ENCODE peak calls at places on chromosomes 6 and 20, in seven cellular contexts. J is adrenal gland, U is stomach, N is Karpas-422, M is A549, P is fibroblast of lung, H is right lobe of liver. C is an unnamed sample. For H3K4me1 and H3K9me3, the result is how much of the 10 kb centered on the place peaks cover.

GRCh38 chr6:134029495-134030455 is 22.6 kb downstream of the SLC2A12 start:
- DNase-seq in J (no peak), U (no peak), N (no peak), M (peak), P (peak), H (no peak), C (no peak)

GRCh38 chr20:61663521-61664425 is 401.9 kb downstream of the TAF4 start:
- DNase-seq in J (no peak), U (no peak), N (no peak), M (no peak), P (no peak), H (peak), C (no peak)

GRCh38 chr6:100862063-100862462 is 19.1 kb downstream of the ASCC3 start:
- DNase-seq in J (no peak), U (no peak), N (no peak), M (no peak), P (no peak), H (no peak), C (no peak)

GRCh38 chr6:73395875-73396274 is 1.2 kb downstream of the DDX43 start:
- DNase-seq in J (no peak), U (no peak), N (no peak), M (no peak), P (no peak), H (no peak), C (no peak)

GRCh38 chr20:1888796-1889463 is 6.3 kb upstream of the SIRPA start:
- DNase-seq in J (no peak), U (no peak), N (no peak), M (no peak), P (no peak), H (peak), C (no peak)

GRCh38 chr6:26156105-26156849 is 69.0 kb downstream of the HFE start:
- DNase-seq in J (peak), U (peak), N (peak), M (peak), P (peak), H (peak), C (peak)

GRCh38 chr6:53151676-53152075 is 3.0 kb upstream of the GCM1 start:
- DNase-seq in J (no peak), U (no peak), N (peak), M (no peak), P (no peak), H (no peak), C (no peak)

GRCh38 chr6:119351005-119351394 is 1.4 kb upstream of the MAN1A1 start:
- DNase-seq in J (no peak), U (no peak), N (peak), M (no peak), P (peak), H (no peak), C (no peak)

GRCh38 chr6:169215201-169215661 is 38.4 kb downstream of the THBS2 start:
- DNase-seq in J (no peak), U (no peak), N (no peak), M (no peak), P (peak), H (no peak), C (no peak)

DNA sequence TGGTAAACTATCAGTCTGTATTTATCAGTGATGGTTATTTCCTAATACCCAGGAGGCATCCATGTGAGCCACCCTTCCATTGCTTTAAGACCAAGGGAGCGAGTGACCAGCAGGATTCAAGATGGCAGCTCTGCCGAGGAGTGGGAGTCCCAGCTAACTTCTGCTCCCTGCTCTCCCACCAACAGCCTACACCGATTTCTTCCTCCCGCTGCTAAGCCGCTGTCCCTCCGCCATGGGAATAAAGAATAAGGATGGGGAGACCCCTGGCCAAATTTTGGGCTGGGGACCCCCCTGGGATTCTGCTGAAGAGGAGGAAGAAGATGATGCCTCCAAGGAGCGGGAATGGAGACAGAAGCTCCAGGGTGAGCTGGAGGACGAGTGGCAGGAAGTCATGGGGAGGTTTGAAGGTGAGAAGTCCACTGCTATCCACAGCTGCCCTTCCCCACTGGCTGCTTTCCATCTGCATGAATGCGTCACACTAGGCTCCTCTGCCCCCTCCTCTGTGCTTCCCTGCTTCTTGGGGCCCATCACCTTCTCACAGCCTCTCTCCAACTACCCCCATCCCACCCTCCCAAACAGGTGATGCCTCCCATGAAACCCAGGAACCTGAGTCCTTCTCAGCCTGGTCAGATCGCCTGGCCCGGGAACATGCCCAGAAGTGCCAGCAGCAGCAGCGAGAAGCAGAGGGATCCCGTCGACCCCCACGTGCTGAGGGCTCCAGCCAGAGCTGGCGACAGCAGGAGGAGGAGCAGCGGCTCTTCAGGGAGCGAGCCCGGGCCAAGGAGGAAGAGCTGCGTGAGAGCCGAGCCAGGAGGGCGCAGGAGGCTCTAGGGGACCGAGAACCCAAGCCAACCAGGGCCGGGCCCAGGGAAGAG is 10.3 kb downstream of the NFKBIL1 start:
- DNase-seq in J (no peak), U (no peak), N (peak), M (no peak), P (no peak), H (no peak), C (no peak)
- H3K27ac ChIP-seq in J (peak), U (peak), N (peak), M (no peak), P (no peak), H (no peak), C (peak)

GRCh38 chr20:56433221-56433879 is 21.3 kb downstream of the CASS4 start:
- DNase-seq in J (no peak), U (no peak), N (no peak), M (no peak), P (no peak), H (no peak), C (no peak)

GRCh38 chr20:56440346-56441007 is 27.9 kb upstream of the RTF2 start:
- DNase-seq in J (no peak), U (no peak), N (no peak), M (no peak), P (peak), H (no peak), C (no peak)

GRCh38 chr20:56433880-56434255 is 21.8 kb downstream of the CASS4 start:
- DNase-seq in J (no peak), U (no peak), N (no peak), M (no peak), P (peak), H (no peak), C (no peak)

GRCh38 chr20:56439784-56440291 is 27.8 kb downstream of the CASS4 start:
- DNase-seq in J (no peak), U (peak), N (no peak), M (no peak), P (peak), H (no peak), C (no peak)

GRCh38 chr20:56437196-56437960 is 25.3 kb downstream of the CASS4 start:
- DNase-seq in J (no peak), U (no peak), N (no peak), M (no peak), P (no peak), H (no peak), C (no peak)
- H3K4me1 ChIP-seq in J (under half), U (under half), N (under half), M (under half), P (under half), H (under half), C (under half)

GRCh38 chr20:6524305-6524704 is 243.2 kb upstream of the BMP2 start:
- DNase-seq in J (no peak), U (no peak), N (no peak), M (no peak), P (no peak), H (no peak), C (no peak)
- H3K9me3 ChIP-seq in J (under half), U (under half), N (under half), M (under half), P (under half), H (under half), C (under half)

GRCh38 chr6:163162007-163162873 is 252.3 kb upstream of the QKI start:
- DNase-seq in J (no peak), U (no peak), N (no peak), M (no peak), P (no peak), H (peak), C (no peak)
- H3K27ac ChIP-seq in J (no peak), U (no peak), N (no peak), M (no peak), P (no peak), H (peak), C (no peak)

GRCh38 chr20:34260208-34260942 is 19.2 kb downstream of the ASIP start:
- DNase-seq in J (no peak), U (no peak), N (no peak), M (no peak), P (no peak), H (no peak), C (peak)

GRCh38 chr20:34264141-34264540 is 22.9 kb downstream of the ASIP start:
- DNase-seq in J (no peak), U (no peak), N (no peak), M (no peak), P (no peak), H (no peak), C (no peak)

GRCh38 chr20:34268145-34268544 is 26.9 kb downstream of the ASIP start:
- DNase-seq in J (no peak), U (no peak), N (no peak), M (no peak), P (no peak), H (no peak), C (no peak)

DNA sequence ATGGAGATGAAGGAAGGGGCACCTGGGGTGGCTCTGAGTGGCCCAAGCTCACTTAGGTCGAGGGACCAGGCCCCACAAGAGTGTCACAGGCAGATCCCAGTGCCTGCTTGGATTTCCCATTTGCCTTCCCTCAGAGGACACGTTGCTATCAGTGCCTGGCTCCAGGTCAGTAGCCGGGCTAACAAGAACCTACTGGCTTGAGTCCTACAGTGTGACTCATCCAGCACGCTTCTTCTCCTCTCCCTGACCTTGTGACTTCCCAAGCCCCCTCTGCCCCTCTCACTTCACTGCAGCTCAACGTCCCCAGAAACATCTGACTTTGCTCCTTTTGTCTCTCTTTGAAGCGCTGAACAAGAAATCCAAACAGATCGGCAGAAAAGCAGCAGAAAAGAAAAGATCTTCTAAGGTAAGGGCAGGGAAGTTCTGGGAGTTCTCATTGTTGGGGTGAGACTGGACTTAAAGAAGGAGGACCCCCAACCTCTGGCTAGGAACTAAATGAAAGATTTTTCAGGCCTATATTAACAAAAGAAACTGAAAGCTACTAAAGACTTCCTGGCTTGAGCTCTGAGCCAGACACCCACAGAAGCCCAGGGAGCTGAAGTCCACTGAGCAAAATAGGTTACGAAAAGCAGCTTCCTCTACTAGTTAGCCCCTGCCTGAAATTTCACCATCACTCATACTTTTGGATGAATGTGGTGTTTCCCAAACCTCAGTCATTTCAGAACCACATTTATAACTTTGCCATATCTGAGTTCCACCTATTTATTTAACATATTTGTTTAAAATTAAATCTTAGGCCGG is 21.5 kb downstream of the ASIP start:
- DNase-seq in J (peak), U (peak), N (no peak), M (no peak), P (peak), H (peak), C (peak)
- H3K4me1 ChIP-seq in J (under half), U (under half), N (under half), M (under half), P (under half), H (under half), C (under half)

GRCh38 chr20:56259948-56260347 is 11.4 kb downstream of the MC3R start:
- DNase-seq in J (no peak), U (no peak), N (no peak), M (no peak), P (no peak), H (no peak), C (no peak)

GRCh38 chr20:56257604-56258003 is 9.1 kb downstream of the MC3R start:
- DNase-seq in J (no peak), U (no peak), N (no peak), M (no peak), P (no peak), H (no peak), C (no peak)
- H3K9me3 ChIP-seq in J (under half), U (under half), N (under half), M (under half), P (under half), H (under half), C (under half)

DNA sequence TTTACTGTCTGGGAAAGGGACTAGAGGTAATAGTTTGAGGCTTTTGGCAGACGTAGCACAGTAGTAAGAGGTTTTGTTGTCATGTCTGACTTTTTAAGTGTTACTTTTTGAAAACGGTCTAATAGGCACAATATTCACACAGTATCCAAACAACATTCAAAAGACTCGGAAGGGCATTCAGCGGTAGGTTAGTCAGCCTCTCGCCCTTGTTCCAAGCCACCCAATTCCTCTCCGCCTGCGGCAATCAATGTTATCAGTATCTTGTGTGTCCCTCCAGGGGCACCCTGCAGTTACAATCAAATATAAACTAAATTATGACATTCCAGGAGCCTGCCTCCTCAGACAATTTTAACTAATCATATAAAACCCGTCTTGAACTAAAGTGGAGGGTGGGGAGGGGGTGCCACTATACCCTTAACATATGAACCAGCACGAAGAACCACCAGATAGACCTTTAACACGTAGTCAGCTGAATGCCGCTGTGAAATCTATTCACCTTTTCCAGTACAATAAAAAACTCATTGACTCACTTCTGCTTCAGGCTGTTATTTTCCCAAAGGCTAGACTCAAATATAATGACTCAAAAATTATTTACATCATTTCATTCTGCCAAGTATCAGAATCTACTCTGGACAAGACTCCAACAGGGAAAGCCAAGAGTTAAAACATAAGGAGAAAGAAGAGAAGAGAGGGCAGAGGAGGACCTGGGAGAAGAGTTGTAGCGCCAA is 1.7 kb downstream of the TENT5A start:
- DNase-seq in J (no peak), U (no peak), N (no peak), M (no peak), P (peak), H (no peak), C (no peak)
- H3K27ac ChIP-seq in J (peak), U (peak), N (no peak), M (no peak), P (peak), H (peak), C (peak)